ENCODE peak calls at places on chromosomes 12 and 14, in nine cellular contexts. P is lung; D is heart right ventricle; U is Calu3; X is HFFc6; R is GM20000; K is GM06990; S is CD8-positive, alpha-beta T cell; E is upper lobe of right lung. F is an unnamed sample.

GRCh38 chr12:121233628-121234020 is 23.7 kb downstream of the P2RX4 start:
- DNase-seq in P (no peak), D (no peak), U (no peak), X (no peak), R (no peak), K (no peak), S (no peak), E (no peak), F (no peak)

GRCh38 chr12:67727652-67728295 is 79.2 kb downstream of the DYRK2 start:
- DNase-seq in P (no peak), D (no peak), U (no peak), X (no peak), R (no peak), K (no peak), S (no peak), E (no peak), F (no peak)

GRCh38 chr12:108948369-108948768 is 68.5 kb downstream of the DAO start:
- DNase-seq in P (no peak), D (no peak), U (no peak), X (no peak), R (no peak), K (no peak), S (no peak), E (no peak), F (no peak)

GRCh38 chr14:88007608-88008007 is 2.7 kb downstream of the GPR65 start:
- DNase-seq in P (no peak), D (no peak), U (no peak), X (no peak), R (no peak), K (no peak), S (no peak), E (no peak), F (no peak)

GRCh38 chr14:25431211-25432076 is 381.5 kb upstream of the STXBP6 start:
- DNase-seq in P (no peak), D (no peak), U (no peak), X (no peak), R (no peak), K (no peak), S (no peak), E (no peak), F (no peak)

GRCh38 chr14:66163023-66163422 is 323.1 kb upstream of the CCDC196 start:
- DNase-seq in P (no peak), D (no peak), U (no peak), X (no peak), R (no peak), K (no peak), S (no peak), E (no peak), F (no peak)

GRCh38 chr12:120742207-120742536 is 16.5 kb downstream of the ACADS start:
- DNase-seq in P (no peak), D (no peak), U (no peak), X (no peak), R (no peak), K (no peak), S (no peak), E (no peak), F (peak)

GRCh38 chr12:124904306-124905098 is 9.9 kb downstream of the UBC start:
- DNase-seq in P (peak), D (peak), U (peak), X (peak), R (no peak), K (no peak), S (no peak), E (peak), F (no peak)

GRCh38 chr12:31859232-31859977 is 99.8 kb upstream of the RESF1 start:
- DNase-seq in P (no peak), D (no peak), U (no peak), X (no peak), R (peak), K (peak), S (no peak), E (no peak), F (peak)

GRCh38 chr14:102182190-102182589 is 42.5 kb downstream of the WDR20 start:
- DNase-seq in P (no peak), D (no peak), U (no peak), X (peak), R (no peak), K (no peak), S (no peak), E (no peak), F (no peak)

GRCh38 chr12:123671876-123672275 is 963 bp downstream of the TCTN2 start:
- DNase-seq in P (no peak), D (no peak), U (no peak), X (no peak), R (no peak), K (no peak), S (no peak), E (no peak), F (no peak)

GRCh38 chr14:24132061-24132685 is 1.7 kb downstream of the FITM1 start:
- DNase-seq in P (no peak), D (peak), U (no peak), X (no peak), R (no peak), K (peak), S (peak), E (no peak), F (no peak)

GRCh38 chr14:20652996-20653975 is 11.8 kb upstream of the OR6S1 start:
- DNase-seq in P (no peak), D (no peak), U (peak), X (peak), R (no peak), K (peak), S (peak), E (no peak), F (peak)

GRCh38 chr14:89415139-89415538 is 1.9 kb downstream of the FOXN3 start:
- DNase-seq in P (no peak), D (no peak), U (no peak), X (peak), R (no peak), K (no peak), S (no peak), E (no peak), F (no peak)

GRCh38 chr12:61713121-61713520 is 547.1 kb upstream of the USP15 start:
- DNase-seq in P (no peak), D (no peak), U (no peak), X (no peak), R (no peak), K (no peak), S (no peak), E (no peak), F (no peak)

GRCh38 chr14:98912655-98913054 is 359.3 kb downstream of the BCL11B start:
- DNase-seq in P (no peak), D (no peak), U (no peak), X (no peak), R (no peak), K (no peak), S (peak), E (no peak), F (no peak)

GRCh38 chr12:66049538-66050282 is 80.8 kb downstream of the LLPH start:
- DNase-seq in P (no peak), D (no peak), U (no peak), X (no peak), R (no peak), K (no peak), S (no peak), E (no peak), F (no peak)

GRCh38 chr12:18612971-18613370 is 124.8 kb downstream of the PLCZ1 start:
- DNase-seq in P (no peak), D (no peak), U (no peak), X (no peak), R (no peak), K (no peak), S (no peak), E (no peak), F (no peak)

GRCh38 chr14:73223049-73223448 is 14.3 kb upstream of the PAPLN start:
- DNase-seq in P (no peak), D (no peak), U (no peak), X (no peak), R (peak), K (no peak), S (no peak), E (no peak), F (peak)
- TF ChIP-seq CTCF in P (no peak), D (no peak), U (no peak), X (no peak), R (no peak), K (peak), S (no peak), E (no peak), F (no peak)

DNA sequence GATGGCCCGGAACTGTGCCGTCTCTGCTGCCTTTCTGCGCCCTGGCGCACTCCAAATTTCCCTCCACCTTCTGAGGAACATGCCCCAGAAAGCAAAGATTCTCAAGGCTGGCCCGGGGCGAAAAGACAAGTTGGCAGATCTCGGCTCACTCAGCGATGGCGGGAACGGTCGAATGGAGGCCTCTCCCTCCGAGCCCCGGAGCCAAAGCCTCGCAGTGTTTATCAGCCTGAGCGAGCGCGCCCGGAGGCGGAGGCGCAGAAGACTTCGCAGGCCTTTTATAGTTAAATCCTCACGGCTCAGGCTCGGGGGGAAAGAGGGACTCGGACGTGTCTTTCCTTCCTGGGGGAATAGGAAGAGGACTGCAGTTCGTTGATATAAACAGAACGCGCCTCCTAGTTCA is 5.5 kb downstream of the TBX5 start:
- DNase-seq in P (no peak), D (no peak), U (no peak), X (no peak), R (no peak), K (no peak), S (no peak), E (no peak), F (no peak)
- TF ChIP-seq CTCF in P (no peak), D (no peak), U (no peak), X (no peak), R (no peak), K (no peak), S (no peak), E (no peak), F (no peak)

GRCh38 chr12:6961695-6962284 is 8.7 kb downstream of the PHB2 start:
- DNase-seq in P (peak), D (peak), U (peak), X (peak), R (peak), K (peak), S (peak), E (peak), F (peak)
- TF ChIP-seq CTCF in P (no peak), D (peak), U (peak), X (peak), R (peak), K (peak), S (no peak), E (peak), F (peak)

GRCh38 chr14:77151245-77151644 is 9.7 kb upstream of the ZDHHC22 start:
- DNase-seq in P (no peak), D (no peak), U (peak), X (peak), R (no peak), K (no peak), S (no peak), E (no peak), F (peak)
- TF ChIP-seq CTCF in P (no peak), D (peak), U (peak), X (peak), R (peak), K (peak), S (no peak), E (peak), F (peak)

GRCh38 chr12:27733052-27733656 is 22.5 kb downstream of the MRPS35 start:
- DNase-seq in P (no peak), D (no peak), U (peak), X (peak), R (peak), K (no peak), S (peak), E (no peak), F (peak)
- TF ChIP-seq CTCF in P (peak), D (peak), U (peak), X (peak), R (peak), K (peak), S (peak), E (peak), F (peak)

GRCh38 chr12:56206373-56207166 is 15.2 kb downstream of the RNF41 start:
- DNase-seq in P (peak), D (peak), U (peak), X (peak), R (no peak), K (no peak), S (peak), E (no peak), F (peak)

GRCh38 chr12:56204275-56204674 is 15.0 kb upstream of the SMARCC2 start:
- DNase-seq in P (no peak), D (no peak), U (no peak), X (no peak), R (no peak), K (no peak), S (no peak), E (no peak), F (no peak)

GRCh38 chr12:56202838-56203237 is 13.6 kb upstream of the SMARCC2 start:
- DNase-seq in P (no peak), D (no peak), U (no peak), X (no peak), R (no peak), K (no peak), S (no peak), E (no peak), F (no peak)

GRCh38 chr12:56208014-56208413 is 13.7 kb downstream of the RNF41 start:
- DNase-seq in P (no peak), D (no peak), U (no peak), X (no peak), R (no peak), K (no peak), S (no peak), E (no peak), F (no peak)

DNA sequence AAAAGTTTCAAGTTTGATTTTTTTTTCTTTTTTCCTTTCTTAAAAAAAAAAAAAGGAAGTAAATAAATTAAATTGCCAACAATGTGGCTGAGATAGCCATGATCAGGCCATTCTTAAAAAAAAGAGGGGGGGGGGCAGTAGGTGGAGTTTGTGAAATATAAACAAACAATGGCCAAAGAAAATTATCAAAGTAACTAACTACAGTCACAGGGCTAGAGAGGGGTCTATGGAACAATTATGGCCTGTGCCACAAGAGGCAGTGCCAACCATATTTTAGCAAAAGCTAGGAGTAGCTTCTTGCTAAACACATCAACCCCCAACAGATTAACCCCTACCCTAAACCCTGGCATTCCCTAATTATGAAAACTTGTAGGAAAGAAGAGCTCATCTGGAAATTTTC is 16.2 kb upstream of the SMARCC2 start:
- DNase-seq in P (no peak), D (no peak), U (no peak), X (no peak), R (no peak), K (no peak), S (no peak), E (no peak), F (no peak)
- TF ChIP-seq CTCF in P (no peak), D (no peak), U (no peak), X (peak), R (no peak), K (no peak), S (no peak), E (no peak), F (no peak)

GRCh38 chr12:49018282-49019119 is at the start of gene PRKAG1:
- DNase-seq in P (peak), D (peak), U (peak), X (peak), R (peak), K (peak), S (peak), E (peak), F (peak)
- TF ChIP-seq CTCF in P (peak), D (peak), U (peak), X (peak), R (peak), K (peak), S (peak), E (peak), F (peak)